ENCODE peak calls at places on chromosomes 6 and 20, in nine cellular contexts. Y is upper lobe of left lung, N is transverse colon, U is HCT116, V is stomach, W is adrenal gland, Q is uterus, I is ovary, X is heart left ventricle. C is an unnamed sample.

GRCh38 chr6:99522531-99522930 is 7.3 kb upstream of the USP45 start:
- DNase-seq in N (no peak), U (no peak), Y (peak), V (no peak), I (no peak), X (no peak), W (no peak), Q (no peak), C (no peak)

GRCh38 chr6:84568971-84569370 is 195.4 kb downstream of the TBX18 start:
- DNase-seq in X (no peak), U (peak), N (no peak), W (no peak), Y (no peak), Q (no peak), I (no peak), V (no peak), C (no peak)

GRCh38 chr20:38165089-38165965 is at the start of gene TGM2:
- DNase-seq in I (peak), Y (peak), X (peak), U (no peak), N (peak), W (peak), Q (peak), V (peak), C (no peak)

GRCh38 chr6:116087437-116088027 is 13.1 kb upstream of the NT5DC1 start:
- DNase-seq in Q (no peak), Y (no peak), V (no peak), W (no peak), X (no peak), I (no peak), N (no peak), U (no peak), C (no peak)

GRCh38 chr6:111985202-111985731 is 68.6 kb upstream of the CCN6 start:
- DNase-seq in I (no peak), V (no peak), W (no peak), Y (peak), N (no peak), X (no peak), Q (no peak), U (peak), C (no peak)

GRCh38 chr20:57714409-57715267 is 4.8 kb upstream of the PMEPA1 start:
- DNase-seq in N (no peak), Q (no peak), V (no peak), X (no peak), U (no peak), I (no peak), Y (peak), W (no peak), C (no peak)

GRCh38 chr20:25991756-25992130 is 295.1 kb upstream of the ZNF337 start:
- DNase-seq in Q (no peak), I (no peak), Y (no peak), N (no peak), V (no peak), U (no peak), W (no peak), X (no peak), C (peak)

GRCh38 chr6:118744261-118744941 is 93.0 kb upstream of the CEP85L start:
- DNase-seq in N (no peak), W (no peak), Q (no peak), X (no peak), I (no peak), V (no peak), Y (no peak), U (no peak), C (no peak)

GRCh38 chr6:137904822-137905617 is 38.0 kb downstream of the TNFAIP3 start:
- DNase-seq in N (peak), W (no peak), X (peak), I (no peak), Y (peak), Q (no peak), V (no peak), U (no peak), C (peak)

GRCh38 chr6:144854654-144855053 is 569.5 kb downstream of the UTRN start:
- DNase-seq in I (no peak), V (no peak), X (no peak), Q (no peak), Y (no peak), U (no peak), W (no peak), N (no peak), C (no peak)

GRCh38 chr6:108562503-108562993 is 1.8 kb downstream of the FOXO3 start:
- DNase-seq in X (peak), V (peak), Q (peak), U (peak), W (peak), I (peak), N (peak), Y (peak), C (peak)

GRCh38 chr6:37115236-37115894 is 54.6 kb upstream of the PIM1 start:
- DNase-seq in X (no peak), N (no peak), W (no peak), U (no peak), Y (no peak), V (no peak), I (no peak), Q (no peak), C (no peak)

GRCh38 chr6:13763740-13764381 is 50.5 kb downstream of the MCUR1 start:
- DNase-seq in Y (no peak), I (no peak), W (no peak), U (no peak), V (no peak), Q (no peak), N (no peak), X (no peak), C (no peak)

GRCh38 chr6:125749112-125749863 is at the start of gene HEY2:
- DNase-seq in U (peak), V (peak), W (peak), I (peak), N (peak), X (peak), Q (peak), Y (peak), C (peak)

GRCh38 chr6:31270788-31271640 is 878 bp downstream of the HLA-C start:
- DNase-seq in V (peak), Q (peak), I (peak), Y (peak), X (peak), N (peak), W (peak), U (no peak), C (no peak)

GRCh38 chr20:25856256-25856884 is 159.7 kb upstream of the ZNF337 start:
- DNase-seq in I (no peak), X (no peak), Q (no peak), W (no peak), U (no peak), V (no peak), Y (no peak), N (no peak), C (no peak)

GRCh38 chr6:32086661-32087573 is 22.2 kb downstream of the TNXB start:
- DNase-seq in Q (no peak), Y (no peak), V (peak), I (no peak), U (no peak), W (no peak), N (no peak), X (no peak), C (no peak)

GRCh38 chr6:113412589-113413367 is 444.4 kb upstream of the MARCKS start:
- DNase-seq in Q (no peak), U (no peak), I (no peak), N (no peak), V (no peak), W (no peak), Y (no peak), X (no peak), C (no peak)

GRCh38 chr20:2920473-2920872 is 47.2 kb downstream of the PTPRA start:
- DNase-seq in V (no peak), X (no peak), Q (no peak), W (no peak), Y (no peak), U (no peak), I (no peak), N (no peak), C (no peak)

GRCh38 chr20:36827541-36828279 is 48.2 kb upstream of the TLDC2 start:
- DNase-seq in W (peak), X (peak), U (no peak), Q (no peak), I (no peak), Y (no peak), V (no peak), N (no peak), C (no peak)

GRCh38 chr6:16270178-16270794 is 31.9 kb downstream of the GMPR start:
- DNase-seq in W (no peak), U (no peak), Y (no peak), V (no peak), I (no peak), N (no peak), Q (no peak), X (no peak), C (no peak)

GRCh38 chr20:38883981-38884733 is 42.1 kb upstream of the FAM83D start:
- DNase-seq in I (no peak), Q (no peak), W (no peak), U (no peak), N (no peak), Y (no peak), X (no peak), V (no peak), C (no peak)

GRCh38 chr20:44471481-44471882 is 4.2 kb upstream of the TTPAL start:
- DNase-seq in V (no peak), Y (no peak), I (no peak), U (no peak), X (no peak), N (no peak), Q (no peak), W (no peak), C (no peak)

GRCh38 chr20:10673176-10673830 is 496 bp downstream of the JAG1 start:
- DNase-seq in Q (no peak), U (no peak), N (peak), Y (no peak), W (peak), X (peak), I (peak), V (peak), C (no peak)

GRCh38 chr20:1323830-1324597 is 4.9 kb downstream of the SDCBP2 start:
- DNase-seq in Y (peak), V (no peak), Q (no peak), W (no peak), X (no peak), U (no peak), N (no peak), I (no peak), C (peak)

GRCh38 chr20:51409192-51409875 is 133.2 kb downstream of the NFATC2 start:
- DNase-seq in W (no peak), I (no peak), U (no peak), N (no peak), Q (no peak), Y (no peak), X (no peak), V (no peak), C (no peak)
- TF ChIP-seq CTCF in W (no peak), I (no peak), U (no peak), N (no peak), Q (no peak), Y (no peak), X (no peak), V (no peak), C (no peak)

GRCh38 chr6:46949662-46950280 is 28.0 kb upstream of the ADGRF5 start:
- DNase-seq in Q (peak), V (no peak), X (peak), I (no peak), N (peak), Y (peak), W (no peak), U (no peak), C (peak)

GRCh38 chr6:46948699-46949098 is 27.0 kb upstream of the ADGRF5 start:
- DNase-seq in N (no peak), W (no peak), V (no peak), I (no peak), Y (no peak), Q (no peak), X (peak), U (no peak), C (no peak)

DNA sequence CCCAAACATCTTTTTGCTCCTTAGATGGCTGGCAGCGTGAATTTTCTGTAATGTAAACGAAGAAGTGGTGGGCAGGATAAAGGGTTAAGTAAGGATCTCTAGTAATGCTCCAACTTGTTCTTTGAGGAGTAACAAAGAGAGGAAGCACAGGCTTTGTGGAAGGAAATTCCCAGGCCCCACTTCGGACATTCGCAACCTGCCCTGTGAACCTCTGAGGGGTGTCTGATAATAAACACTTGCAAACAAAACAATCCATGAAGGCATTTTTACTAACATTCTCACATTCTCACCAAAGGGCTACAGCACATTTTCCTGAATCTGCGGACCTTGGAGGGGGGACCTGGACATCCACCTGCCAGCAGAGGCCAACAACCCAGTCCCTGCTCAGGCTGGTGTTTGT is 25.8 kb upstream of the ADGRF5 start:
- DNase-seq in V (no peak), Q (no peak), Y (no peak), W (no peak), N (no peak), I (no peak), U (no peak), X (no peak), C (no peak)
- TF ChIP-seq POLR2A in V (no peak), Q (no peak), Y (no peak), W (no peak), N (no peak), I (no peak), U (no peak), X (no peak), C (no peak)

DNA sequence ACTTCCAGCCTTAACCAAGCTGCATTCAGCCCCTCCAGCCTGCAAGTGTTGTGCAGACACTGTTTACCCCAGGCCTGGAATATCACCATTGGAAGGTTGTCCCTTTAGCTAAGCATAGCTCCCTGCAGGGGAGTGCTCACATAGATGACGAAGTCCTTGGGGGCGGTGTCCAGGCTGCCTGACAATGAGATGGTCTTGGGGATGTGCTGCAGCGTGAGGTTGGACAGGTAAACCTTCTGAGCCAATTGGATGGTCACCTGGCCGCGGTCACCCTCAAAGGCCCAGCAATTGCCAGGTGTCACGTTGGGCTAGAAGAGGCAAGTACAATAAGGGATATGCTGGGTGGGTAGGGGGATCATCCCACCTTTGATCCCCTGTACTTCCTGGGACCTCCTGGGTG is 18.6 kb downstream of the SUN5 start:
- DNase-seq in I (no peak), Y (no peak), W (no peak), N (no peak), X (no peak), Q (no peak), V (no peak), U (no peak), C (no peak)
- H3K4me3 ChIP-seq in I (no peak), Y (no peak), W (no peak), N (no peak), X (no peak), Q (no peak), V (no peak), U (no peak), C (no peak)

GRCh38 chr6:124393536-124393935 is 568.7 kb upstream of the RNF217 start:
- DNase-seq in Q (no peak), I (no peak), X (no peak), U (no peak), V (no peak), N (no peak), W (no peak), Y (no peak), C (no peak)

GRCh38 chr6:124389127-124389526 is 573.1 kb upstream of the RNF217 start:
- DNase-seq in V (no peak), N (no peak), Q (no peak), X (no peak), U (no peak), Y (no peak), I (no peak), W (no peak), C (no peak)
- TF ChIP-seq CTCF in V (no peak), N (no peak), Q (no peak), X (no peak), U (peak), Y (no peak), I (no peak), W (no peak), C (no peak)

GRCh38 chr6:167093922-167094432 is 28.9 kb upstream of the CCR6 start:
- DNase-seq in I (no peak), V (no peak), U (no peak), W (no peak), N (peak), Y (no peak), Q (no peak), X (peak), C (no peak)
- TF ChIP-seq POLR2A in I (no peak), V (no peak), U (no peak), W (no peak), N (no peak), Y (no peak), Q (no peak), X (no peak), C (no peak)

DNA sequence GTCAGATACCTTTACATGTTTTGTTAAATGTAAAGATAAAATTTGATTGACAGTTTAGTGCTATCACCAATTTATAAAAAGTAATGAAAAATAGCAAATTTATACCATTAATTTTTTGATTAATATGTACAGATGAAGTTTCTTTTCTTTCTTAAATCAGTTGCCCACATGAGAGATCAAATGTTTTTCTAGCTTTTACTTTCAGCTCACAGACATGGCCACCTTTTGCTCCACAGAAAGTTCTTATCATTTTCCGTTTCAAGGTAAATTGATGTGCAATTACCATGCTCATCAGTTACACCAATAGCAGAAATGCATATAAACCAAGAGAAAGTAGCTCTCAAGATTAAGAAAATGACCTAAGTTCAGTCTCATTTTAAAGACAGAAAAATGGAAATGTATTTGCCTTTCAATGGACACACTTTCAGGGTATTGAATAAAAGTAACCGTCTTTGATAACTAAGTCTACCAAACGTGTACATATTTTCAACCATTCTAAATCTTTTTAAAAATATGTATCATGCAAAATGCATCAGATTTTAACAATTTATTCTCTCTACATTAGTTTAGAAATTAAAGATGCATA is 16.6 kb upstream of the EXOC2 start:
- DNase-seq in X (no peak), U (no peak), Q (no peak), W (no peak), Y (no peak), V (no peak), I (no peak), N (no peak), C (no peak)
- H3K4me3 ChIP-seq in X (no peak), U (no peak), Q (no peak), W (no peak), Y (no peak), V (no peak), I (no peak), N (no peak), C (no peak)

DNA sequence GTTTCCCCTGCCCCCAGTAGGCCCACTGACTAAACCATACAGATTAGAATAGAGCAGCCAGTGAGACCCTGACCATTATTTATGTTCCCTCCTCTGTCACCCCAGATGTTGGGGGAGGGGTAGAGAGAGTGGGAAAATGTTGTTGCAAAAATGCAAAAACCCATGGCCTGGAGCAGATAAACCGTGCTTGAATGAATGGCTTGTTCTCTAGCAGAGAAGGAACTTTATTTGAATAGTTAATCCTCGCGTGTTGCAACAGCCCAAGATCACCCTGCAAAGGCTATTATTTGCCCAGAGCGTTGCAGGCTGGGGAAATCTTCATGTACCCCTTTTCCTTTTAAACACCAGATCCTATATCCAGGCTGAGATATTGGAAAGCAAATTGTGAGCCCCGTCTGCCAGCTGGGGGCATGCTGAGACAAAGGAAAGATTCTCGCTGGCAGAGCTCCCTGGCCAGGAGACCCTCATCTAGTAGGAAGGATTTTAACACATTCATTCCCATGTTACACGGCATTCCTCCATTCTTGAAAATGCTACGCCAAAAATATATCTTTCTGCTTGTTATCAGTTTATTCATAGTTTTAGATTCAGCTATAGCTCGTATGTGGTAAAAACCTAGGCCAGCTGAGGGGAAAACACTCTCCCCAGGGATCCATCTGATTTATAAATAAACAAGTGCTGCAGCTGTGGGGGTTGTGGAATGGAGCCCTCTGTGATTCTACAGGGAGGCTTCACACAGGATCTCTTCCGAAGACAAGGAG is 53.0 kb downstream of the LINC00237 start:
- DNase-seq in X (no peak), Y (no peak), I (no peak), V (no peak), W (no peak), U (no peak), Q (no peak), N (no peak), C (no peak)
- TF ChIP-seq CTCF in X (no peak), Y (no peak), I (no peak), V (no peak), W (no peak), U (no peak), Q (no peak), N (no peak), C (no peak)

C was measured in lower leg skin.